ENCODE peak calls at places on chromosomes 1 and 21, in four cellular contexts. Q is heart left ventricle; D is CD8-positive, alpha-beta T cell; R is A549. T is an unnamed sample. For H3K9me3 and H3K4me1, the result is how much of the 10 kb centered on the place peaks cover.

GRCh38 chr1:150405660-150406059 is 41.7 kb downstream of the RPRD2 start:
- DNase-seq in Q (no peak), D (no peak), R (no peak), T (no peak)

GRCh38 chr1:199044191-199044590 is 405.4 kb downstream of the PTPRC start:
- DNase-seq in Q (no peak), D (no peak), R (no peak), T (no peak)

GRCh38 chr21:29376556-29376955 is 77.8 kb downstream of the BACH1 start:
- DNase-seq in Q (peak), D (peak), R (peak), T (peak)

GRCh38 chr1:234667891-234668576 is 58.1 kb upstream of the IRF2BP2 start:
- DNase-seq in Q (no peak), D (no peak), R (no peak), T (no peak)

GRCh38 chr1:17250601-17251000 is 1.7 kb downstream of the PADI3 start:
- DNase-seq in Q (no peak), D (no peak), R (peak), T (no peak)

GRCh38 chr1:151156515-151156819 is at the start of gene TNFAIP8L2:
- DNase-seq in Q (peak), D (peak), R (no peak), T (no peak)

GRCh38 chr1:62336638-62337534 is 17.7 kb upstream of the KANK4 start:
- DNase-seq in Q (peak), D (no peak), R (no peak), T (no peak)

GRCh38 chr1:47399841-47400144 is 16.3 kb upstream of the FOXE3 start:
- DNase-seq in Q (no peak), D (no peak), R (no peak), T (no peak)

GRCh38 chr1:67682659-67683197 is 2.3 kb upstream of the GADD45A start:
- DNase-seq in Q (no peak), D (no peak), R (no peak), T (no peak)

GRCh38 chr1:61191140-61191720 is 108.9 kb downstream of the NFIA start:
- DNase-seq in Q (no peak), D (no peak), R (no peak), T (no peak)

GRCh38 chr1:209123601-209124000 is 459.9 kb upstream of the CAMK1G start:
- DNase-seq in Q (no peak), D (no peak), R (no peak), T (no peak)

GRCh38 chr1:101902199-101902598 is 94.5 kb downstream of the OLFM3 start:
- DNase-seq in Q (no peak), D (no peak), R (no peak), T (no peak)

GRCh38 chr1:29516063-29516820 is 279.9 kb downstream of the PTPRU start:
- DNase-seq in Q (no peak), D (no peak), R (no peak), T (no peak)

GRCh38 chr1:209850342-209850979 is 22.7 kb downstream of the UTP25 start:
- DNase-seq in Q (peak), D (no peak), R (peak), T (no peak)

GRCh38 chr1:10538608-10539355 is 64.0 kb downstream of the PEX14 start:
- DNase-seq in Q (no peak), D (no peak), R (no peak), T (no peak)

GRCh38 chr1:68151690-68152089 is 80.6 kb downstream of the WLS start:
- DNase-seq in Q (no peak), D (no peak), R (no peak), T (no peak)

GRCh38 chr1:178644308-178645120 is 80.5 kb upstream of the RALGPS2 start:
- DNase-seq in Q (peak), D (no peak), R (no peak), T (no peak)

GRCh38 chr1:67004176-67004575 is 49.8 kb downstream of the SLC35D1 start:
- DNase-seq in Q (no peak), D (no peak), R (no peak), T (no peak)

GRCh38 chr1:85201340-85202091 is 700 bp upstream of the SYDE2 start:
- DNase-seq in Q (peak), D (peak), R (peak), T (peak)

GRCh38 chr21:37430184-37430821 is 63.7 kb downstream of the DYRK1A start:
- DNase-seq in Q (no peak), D (no peak), R (no peak), T (no peak)

GRCh38 chr21:34793471-34793870 is 124.7 kb downstream of the CLIC6 start:
- DNase-seq in Q (no peak), D (no peak), R (no peak), T (no peak)

GRCh38 chr1:2847086-2847850 is 45.8 kb upstream of the TTC34 start:
- DNase-seq in Q (no peak), D (no peak), R (no peak), T (no peak)

GRCh38 chr1:2845874-2846273 is 44.4 kb upstream of the TTC34 start:
- DNase-seq in Q (no peak), D (no peak), R (no peak), T (no peak)

GRCh38 chr1:2853711-2854110 is 52.2 kb upstream of the TTC34 start:
- DNase-seq in Q (no peak), D (no peak), R (no peak), T (no peak)

GRCh38 chr1:2850502-2850901 is 49.0 kb upstream of the TTC34 start:
- DNase-seq in Q (no peak), D (no peak), R (no peak), T (no peak)

DNA sequence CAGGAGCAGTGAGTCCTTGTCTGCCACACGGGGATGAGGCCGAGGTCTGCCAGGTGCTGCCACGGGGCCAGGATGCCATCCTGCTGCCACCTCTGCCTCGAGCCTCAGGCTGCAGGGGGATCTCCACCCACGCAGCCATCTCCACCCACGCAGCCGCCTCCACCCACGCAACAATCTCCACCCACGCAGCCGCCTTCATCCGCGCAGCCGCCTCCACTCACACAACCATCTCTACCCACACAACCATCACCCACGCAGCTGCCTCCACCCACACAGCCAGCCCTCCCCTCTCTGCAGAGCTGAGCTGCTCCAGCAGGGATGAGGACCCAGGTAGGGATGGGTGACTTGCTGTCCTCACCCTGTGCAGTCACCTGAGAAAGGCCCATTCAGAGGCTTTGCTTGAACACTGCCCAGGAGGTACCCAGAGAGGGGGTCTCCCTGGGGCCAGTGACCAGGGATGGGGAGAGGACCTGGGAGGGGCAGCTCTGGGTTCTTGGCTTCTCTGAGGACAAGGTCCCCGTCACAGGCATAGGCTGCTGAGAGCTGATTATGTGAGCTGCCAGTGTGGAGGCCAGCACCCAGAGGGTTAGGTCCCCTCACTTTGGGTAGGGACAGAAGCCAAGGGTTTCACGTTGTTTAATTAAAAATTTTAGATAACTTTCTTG is 46.6 kb upstream of the TTC34 start:
- DNase-seq in Q (no peak), D (no peak), R (no peak), T (no peak)
- H3K9me3 ChIP-seq in Q (under half), D (under half), R (under half), T (under half)

DNA sequence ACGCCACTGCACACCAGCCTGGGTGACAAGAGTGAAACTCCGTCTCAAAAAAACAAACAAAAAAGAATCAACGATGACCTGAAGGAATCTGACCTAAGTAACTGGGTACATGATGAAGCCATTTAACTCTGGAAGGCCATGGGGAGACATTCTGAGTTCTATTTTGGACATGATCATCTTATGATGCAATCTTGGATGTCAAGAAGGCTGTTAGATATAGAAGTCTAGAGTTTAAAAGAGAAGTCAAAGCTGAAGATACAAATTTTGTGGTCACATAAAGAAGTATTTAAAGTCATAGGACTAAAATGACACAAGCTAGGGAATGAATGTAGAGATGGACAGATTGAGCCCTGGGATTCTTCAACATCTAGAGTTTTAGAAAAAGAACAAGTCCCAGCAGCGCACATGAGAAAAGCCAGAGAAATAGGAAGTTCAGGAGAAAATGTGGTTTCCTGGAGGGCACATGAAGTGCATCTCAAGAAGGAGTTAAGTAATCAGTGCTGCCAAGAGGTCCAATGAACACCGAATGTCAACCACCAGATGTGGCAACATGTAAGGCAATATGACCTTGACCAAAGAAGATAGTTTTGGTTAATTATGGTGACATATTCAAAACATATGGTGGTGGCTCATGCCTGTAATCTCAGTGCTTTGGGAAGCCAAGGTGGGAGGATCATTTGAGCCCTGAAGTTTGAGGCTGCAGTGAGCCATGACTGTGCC is 26.8 kb downstream of the ELK4 start:
- DNase-seq in Q (no peak), D (no peak), R (no peak), T (no peak)
- H3K4me1 ChIP-seq in Q (under half), D (under half), R (under half), T (under half)

GRCh38 chr21:14878971-14879370 is 185.8 kb downstream of the NRIP1 start:
- DNase-seq in Q (no peak), D (no peak), R (no peak), T (no peak)

GRCh38 chr21:14876464-14876863 is 188.3 kb downstream of the NRIP1 start:
- DNase-seq in Q (no peak), D (no peak), R (no peak), T (no peak)

GRCh38 chr21:14879458-14879857 is 185.3 kb downstream of the NRIP1 start:
- DNase-seq in Q (no peak), D (no peak), R (no peak), T (no peak)

GRCh38 chr21:14875704-14876364 is 189.0 kb downstream of the NRIP1 start:
- DNase-seq in Q (no peak), D (no peak), R (no peak), T (no peak)

DNA sequence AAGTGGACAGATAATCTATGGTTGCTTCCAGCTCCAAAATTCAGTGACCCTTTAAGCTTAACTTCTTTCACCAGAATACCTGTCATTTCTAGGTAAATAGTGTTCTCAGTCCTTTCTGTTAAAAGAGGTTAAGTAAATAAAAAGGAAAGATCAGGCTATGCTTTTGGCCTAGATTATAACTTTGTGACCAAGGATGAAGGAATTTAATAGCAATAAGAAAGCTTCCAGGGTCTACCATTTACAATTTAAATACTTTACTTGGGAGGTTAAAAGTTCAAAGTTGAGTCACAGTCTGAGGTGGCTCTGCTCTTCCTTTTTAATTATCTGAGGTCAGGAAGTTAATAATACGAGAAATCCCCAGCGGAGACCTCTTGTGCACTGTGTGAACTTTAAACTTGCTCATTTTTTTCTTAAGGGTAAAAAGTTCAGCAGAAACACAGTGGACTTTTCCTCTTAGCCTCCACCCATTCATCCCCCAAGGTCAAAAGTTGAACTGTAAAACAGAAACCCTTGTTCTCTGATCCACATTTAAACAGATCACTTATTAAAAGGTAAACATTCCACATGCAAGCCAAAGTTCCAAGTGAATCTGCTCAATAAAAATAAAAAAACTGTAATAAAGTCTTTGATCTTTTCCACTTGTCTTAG is 187.1 kb downstream of the NRIP1 start:
- DNase-seq in Q (no peak), D (no peak), R (no peak), T (no peak)
- H3K27ac ChIP-seq in Q (no peak), D (no peak), R (peak), T (peak)

GRCh38 chr1:171213559-171214454 is 28.7 kb downstream of the FMO2 start:
- DNase-seq in Q (no peak), D (no peak), R (no peak), T (no peak)
- H3K9me3 ChIP-seq in Q (under half), D (under half), R (under half), T (under half)

T was measured in uterus.